ENCODE peak calls at places on chromosome 19, in four cellular contexts. R, J, L and X are unnamed samples.
A peak's percentile ranks its signal among the peaks of the same experiment; 100 is the strongest.

GRCh38 chr19:31693131-31693700 is 344.0 kb upstream of the TSHZ3 start:
- DNase-seq in J (no peak), L (no peak), R (no peak), X (no peak)

GRCh38 chr19:47221080-47221841 is 9.7 kb downstream of the BBC3 start:
- DNase-seq in L (peak; percentile 37), J (no peak), R (no peak), X (no peak)

GRCh38 chr19:41373993-41374392 is 2.3 kb upstream of the TMEM91 start:
- DNase-seq in J (peak; percentile 90), R (peak; percentile 91), L (no peak), X (peak; percentile 84)

GRCh38 chr19:45451181-45451849 is 16.5 kb upstream of the FOSB start:
- DNase-seq in J (peak; percentile 89), R (peak; percentile 75), L (peak; percentile 54), X (no peak)

GRCh38 chr19:3830841-3831589 is 37.8 kb downstream of the ZFR2 start:
- DNase-seq in J (no peak), R (no peak), L (no peak), X (no peak)

GRCh38 chr19:1492474-1493006 is 1.6 kb downstream of the REEP6 start:
- DNase-seq in R (no peak), J (peak; percentile 28), L (no peak), X (no peak)

GRCh38 chr19:14746891-14747290 is 31.5 kb downstream of the ADGRE2 start:
- DNase-seq in L (no peak), J (no peak), R (no peak), X (no peak)

GRCh38 chr19:21607453-21607852 is 102.1 kb downstream of the ZNF429 start:
- DNase-seq in L (no peak), R (no peak), J (no peak), X (no peak)

GRCh38 chr19:11321206-11322126 is 18.0 kb downstream of the RAB3D start:
- DNase-seq in L (no peak), R (no peak), J (no peak), X (no peak)
- TF ChIP-seq CTCF in L (no peak), R (no peak), J (no peak), X (no peak)

GRCh38 chr19:28726533-28726932 is 486.4 kb downstream of the UQCRFS1 start:
- DNase-seq in L (no peak), J (no peak), R (no peak), X (no peak)

GRCh38 chr19:28731113-28731512 is 481.8 kb downstream of the UQCRFS1 start:
- DNase-seq in J (no peak), R (no peak), L (no peak), X (no peak)

GRCh38 chr19:28731577-28731976 is 481.4 kb downstream of the UQCRFS1 start:
- DNase-seq in J (no peak), R (no peak), L (no peak), X (no peak)

GRCh38 chr19:28727835-28728159 is 485.2 kb downstream of the UQCRFS1 start:
- DNase-seq in R (no peak), J (no peak), L (no peak), X (no peak)

GRCh38 chr19:28727133-28727834 is 485.7 kb downstream of the UQCRFS1 start:
- DNase-seq in J (peak; percentile 32), R (peak; percentile 7), L (no peak), X (no peak)
- TF ChIP-seq CTCF in J (peak; percentile 27), R (no peak), L (no peak), X (peak; percentile 30)

DNA sequence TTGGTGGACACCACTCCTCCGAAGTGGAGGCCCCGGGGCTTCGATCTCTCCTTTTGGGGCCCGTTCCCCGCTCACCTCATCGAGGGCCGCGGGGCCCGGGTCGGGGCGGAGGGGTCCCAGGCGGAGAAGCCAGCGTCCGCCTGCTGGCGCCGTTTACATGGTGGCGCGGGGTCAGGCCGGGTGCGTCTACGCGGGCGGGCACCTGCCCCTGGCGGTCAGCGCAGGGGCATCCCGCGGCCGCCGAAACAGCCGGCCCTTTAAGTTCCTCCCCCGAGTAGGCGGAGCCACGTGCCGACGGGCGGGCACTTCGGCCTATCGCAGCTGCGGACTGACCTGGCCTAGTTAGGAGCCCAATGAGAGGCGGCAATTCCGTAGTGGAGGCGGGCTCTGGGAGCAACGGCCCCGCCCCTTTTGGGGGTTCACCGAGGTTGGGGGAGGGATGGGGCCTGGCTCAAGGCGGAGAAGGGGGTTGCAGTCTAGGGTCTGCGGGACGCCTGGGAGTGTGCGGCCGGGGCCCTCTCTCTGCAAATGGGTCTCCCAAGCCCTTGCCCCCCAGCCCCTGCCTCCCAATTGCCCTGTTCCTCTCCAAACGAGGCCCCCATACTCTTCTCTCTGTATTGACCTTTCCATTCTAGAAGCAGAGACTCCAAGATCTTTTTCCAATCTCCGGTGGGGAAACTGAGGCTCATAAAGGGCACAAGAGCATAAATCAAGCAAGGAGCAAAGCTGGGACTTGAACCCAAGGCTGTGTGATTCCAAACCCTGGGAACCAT is at the start of gene ABHD8:
- DNase-seq in J (peak; percentile 91), R (peak; percentile 94), L (peak; percentile 96), X (peak; percentile 89)
- TF ChIP-seq CTCF in J (peak; percentile 30), R (no peak), L (peak; percentile 17), X (peak; percentile 33)

GRCh38 chr19:30222993-30223865 is 149.0 kb upstream of the ZNF536 start:
- DNase-seq in L (no peak), R (no peak), J (no peak), X (no peak)

GRCh38 chr19:30221176-30221575 is 151.0 kb upstream of the ZNF536 start:
- DNase-seq in L (no peak), J (no peak), R (no peak), X (no peak)

GRCh38 chr19:30223866-30224688 is 148.1 kb upstream of the ZNF536 start:
- DNase-seq in R (no peak), J (no peak), L (no peak), X (no peak)

GRCh38 chr19:30224689-30225606 is 147.2 kb upstream of the ZNF536 start:
- DNase-seq in J (no peak), R (no peak), L (peak; percentile 50), X (no peak)

DNA sequence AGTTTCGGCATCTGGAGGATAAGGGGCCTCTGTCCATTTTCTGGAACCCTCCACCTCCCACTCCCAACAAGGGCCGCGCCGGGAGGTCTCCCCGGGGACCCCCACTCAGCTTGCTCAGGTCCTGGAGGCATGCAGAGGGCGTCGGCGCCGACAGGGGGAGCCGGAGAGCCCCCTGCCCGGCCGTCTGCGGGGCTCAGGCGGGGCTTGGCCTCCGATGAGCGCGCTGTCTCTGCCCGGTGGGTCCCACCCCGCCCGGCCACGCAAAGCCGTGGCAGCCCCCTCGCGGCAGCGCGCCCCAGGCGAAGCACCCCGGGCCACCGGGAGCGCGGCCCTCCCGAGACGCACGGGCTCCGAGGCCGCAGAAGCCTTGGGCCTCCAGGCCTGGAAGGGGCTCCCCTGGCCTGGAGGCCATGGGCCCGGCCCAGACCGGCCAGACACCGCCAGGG is 149.7 kb upstream of the ZNF536 start:
- DNase-seq in R (no peak), J (no peak), L (no peak), X (no peak)
- TF ChIP-seq CTCF in R (no peak), J (peak; percentile 33), L (peak; percentile 28), X (peak; percentile 58)

DNA sequence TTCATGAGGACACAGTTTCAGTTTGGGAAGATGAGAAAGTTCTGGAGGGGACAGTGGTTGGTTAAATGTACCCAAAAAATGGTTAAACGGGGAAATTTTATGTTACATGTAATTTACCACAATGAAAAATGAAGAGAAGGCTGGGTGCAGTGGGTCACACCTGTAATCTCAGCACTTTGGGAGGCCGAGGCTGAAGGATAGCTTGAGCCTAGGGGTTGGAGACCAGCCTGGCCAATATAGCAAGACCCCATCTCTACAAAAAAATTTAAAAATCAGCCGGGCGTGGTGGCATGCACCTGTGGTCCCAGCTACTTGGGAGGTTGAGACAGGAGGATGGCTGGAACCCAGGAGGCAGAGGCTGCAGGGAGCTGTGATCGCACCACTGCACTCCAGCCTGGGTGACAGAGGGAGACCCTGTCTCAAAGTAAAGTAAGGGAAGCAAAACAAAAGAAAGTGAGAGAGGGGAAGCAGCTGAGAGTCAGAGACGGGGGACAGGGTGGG is 17.2 kb downstream of the GNG7 start:
- DNase-seq in L (no peak), R (no peak), J (no peak), X (no peak)
- TF ChIP-seq CTCF in L (no peak), R (no peak), J (no peak), X (no peak)

GRCh38 chr19:55549500-55550320 is 4.4 kb upstream of the SBK3 start:
- DNase-seq in R (peak; percentile 91), J (peak; percentile 92), L (no peak), X (peak; percentile 54)
- TF ChIP-seq CTCF in R (no peak), J (no peak), L (no peak), X (no peak)

GRCh38 chr19:10966809-10967208 is 6.0 kb downstream of the SMARCA4 start:
- DNase-seq in R (no peak), L (no peak), J (no peak), X (no peak)

GRCh38 chr19:10964903-10965302 is 4.1 kb downstream of the SMARCA4 start:
- DNase-seq in J (no peak), R (no peak), L (no peak), X (no peak)

GRCh38 chr19:10965398-10965797 is 4.6 kb downstream of the SMARCA4 start:
- DNase-seq in J (no peak), L (no peak), R (no peak), X (no peak)

GRCh38 chr19:10971107-10971715 is 10.4 kb downstream of the SMARCA4 start:
- DNase-seq in J (no peak), R (no peak), L (no peak), X (no peak)

DNA sequence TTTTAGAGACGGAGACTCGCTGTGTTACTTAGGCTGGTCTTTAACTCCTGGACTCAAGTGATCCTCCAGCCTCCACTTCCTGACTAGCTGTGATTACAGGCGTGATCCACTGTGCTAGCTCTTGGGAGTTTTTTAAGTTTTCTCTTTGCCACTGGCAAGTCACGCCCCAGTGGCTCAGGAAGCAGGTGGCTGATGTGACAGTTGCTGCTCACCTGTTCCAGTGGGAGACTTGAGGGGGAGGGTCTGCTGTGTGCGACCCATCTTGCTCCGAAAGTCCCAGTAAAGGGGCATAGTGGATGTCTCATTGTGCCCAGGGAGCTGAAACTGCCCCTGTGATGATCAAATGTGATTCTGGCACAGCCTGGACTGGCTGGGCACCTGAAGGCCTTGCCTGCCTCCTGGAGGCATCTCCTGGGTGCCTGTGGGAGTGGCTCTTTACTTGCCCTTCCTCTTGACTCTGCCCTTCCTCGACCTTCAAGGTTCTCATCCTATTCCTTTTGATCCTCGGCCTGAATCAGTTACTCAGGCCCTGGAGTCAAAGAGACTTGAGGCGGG is 7.8 kb downstream of the SMARCA4 start:
- DNase-seq in R (no peak), L (no peak), J (no peak), X (no peak)
- TF ChIP-seq CTCF in R (no peak), L (no peak), J (no peak), X (no peak)

GRCh38 chr19:13727798-13728197 is 36.5 kb upstream of the MRI1 start:
- DNase-seq in L (no peak), J (peak; percentile 85), R (peak; percentile 83), X (no peak)
- TF ChIP-seq CTCF in L (no peak), J (no peak), R (no peak), X (no peak)

GRCh38 chr19:18152444-18152816 is 533 bp upstream of the PIK3R2 start:
- DNase-seq in J (peak; percentile 93), R (peak; percentile 97), L (peak; percentile 99), X (peak; percentile 93)
- TF ChIP-seq CTCF in J (peak; percentile 79), R (peak; percentile 63), L (peak; percentile 88), X (peak; percentile 67)

GRCh38 chr19:49690656-49691242 is at the start of gene CPT1C:
- DNase-seq in J (peak; percentile 71), L (peak; percentile 75), R (peak; percentile 74), X (peak; percentile 49)

GRCh38 chr19:49688531-49689132 is 762 bp upstream of the ADM5 start:
- DNase-seq in L (no peak), J (no peak), R (no peak), X (no peak)

GRCh38 chr19:49690073-49690655 is 752 bp upstream of the CPT1C start:
- DNase-seq in R (no peak), J (no peak), L (no peak), X (no peak)

GRCh38 chr19:49687566-49688316 is 1.7 kb upstream of the ADM5 start:
- DNase-seq in R (no peak), J (no peak), L (no peak), X (no peak)

GRCh38 chr19:49689133-49690072 is at the start of gene ADM5:
- DNase-seq in L (peak; percentile 76), J (no peak), R (no peak), X (no peak)
- TF ChIP-seq CTCF in L (peak; percentile 63), J (peak; percentile 63), R (peak; percentile 52), X (peak; percentile 63)